ENCODE peak calls at places on chromosomes 7 and 10, in nine cellular contexts. Z is BJ, I is tibial nerve, A is fibroblast of mammary gland, U is uterus, T is right lobe of liver, C is GM13977, R is dorsolateral prefrontal cortex, O is kidney epithelial cell. H is an unnamed sample.

GRCh38 chr7:43754596-43754995 is 3.9 kb upstream of the BLVRA start:
- DNase-seq in I (no peak), Z (no peak), C (no peak), R (no peak), T (no peak), U (no peak), O (no peak), A (no peak), H (no peak)

GRCh38 chr7:157576415-157576814 is 239.6 kb downstream of the DNAJB6 start:
- DNase-seq in A (no peak), Z (no peak), I (no peak), R (peak; percentile 32), O (no peak), U (no peak), T (no peak), C (no peak), H (peak; percentile 52)

GRCh38 chr10:124063736-124064135 is 29.7 kb downstream of the CHST15 start:
- DNase-seq in A (peak; percentile 93), U (peak; percentile 71), O (no peak), C (no peak), I (no peak), T (no peak), Z (peak; percentile 89), R (no peak), H (no peak)

GRCh38 chr7:51255050-51255449 is 61.6 kb downstream of the COBL start:
- DNase-seq in C (no peak), U (no peak), I (no peak), O (no peak), R (no peak), T (no peak), Z (no peak), A (no peak), H (no peak)

GRCh38 chr7:155252388-155252957 is 45.2 kb upstream of the INSIG1 start:
- DNase-seq in O (no peak), Z (no peak), A (peak; percentile 56), C (no peak), T (peak; percentile 52), R (no peak), I (no peak), U (no peak), H (no peak)

GRCh38 chr10:88471909-88472308 is 111.2 kb downstream of the RNLS start:
- DNase-seq in C (no peak), O (no peak), T (no peak), I (no peak), U (no peak), Z (no peak), R (no peak), A (no peak), H (no peak)

GRCh38 chr7:2258661-2259365 is 16.8 kb downstream of the NUDT1 start:
- DNase-seq in T (no peak), C (peak; percentile 80), U (no peak), I (no peak), O (no peak), A (no peak), R (no peak), Z (no peak), H (peak; percentile 81)

GRCh38 chr10:14126697-14127440 is 203.9 kb downstream of the FRMD4A start:
- DNase-seq in A (peak; percentile 48), T (no peak), Z (no peak), R (no peak), O (peak; percentile 23), C (no peak), U (no peak), I (no peak), H (no peak)

GRCh38 chr7:32164341-32164996 is 94.3 kb upstream of the PDE1C start:
- DNase-seq in C (peak; percentile 7), R (no peak), T (no peak), A (peak; percentile 67), O (no peak), Z (no peak), U (no peak), I (no peak), H (no peak)

GRCh38 chr7:155458317-155459132 is 596 bp downstream of the EN2 start:
- DNase-seq in Z (no peak), C (peak; percentile 63), A (no peak), I (no peak), R (no peak), T (no peak), O (no peak), U (no peak), H (peak; percentile 61)

GRCh38 chr7:83347836-83348482 is 185.3 kb upstream of the PCLO start:
- DNase-seq in U (no peak), O (peak; percentile 23), C (no peak), Z (no peak), A (peak; percentile 46), R (no peak), T (no peak), I (no peak), H (no peak)

GRCh38 chr10:80407836-80408197 is 534 bp upstream of the PRXL2A start:
- DNase-seq in Z (no peak), T (peak; percentile 58), I (no peak), R (peak; percentile 70), O (no peak), C (no peak), U (no peak), A (peak; percentile 19), H (no peak)

GRCh38 chr10:69972951-69973350 is 79.7 kb upstream of the MACROH2A2 start:
- DNase-seq in A (peak; percentile 72), R (no peak), I (no peak), T (no peak), U (no peak), Z (peak; percentile 37), C (no peak), O (no peak), H (no peak)

GRCh38 chr10:49307921-49308320 is 9.0 kb downstream of the C10orf71 start:
- DNase-seq in R (no peak), A (no peak), T (no peak), C (no peak), Z (no peak), U (no peak), O (no peak), I (no peak), H (no peak)

GRCh38 chr7:151428393-151429231 is 11.3 kb downstream of the CRYGN start:
- DNase-seq in A (peak; percentile 79), Z (peak; percentile 84), I (no peak), R (no peak), T (peak; percentile 42), C (no peak), U (peak; percentile 83), O (no peak), H (no peak)

GRCh38 chr7:77696643-77697534 is 630 bp downstream of the RSBN1L start:
- DNase-seq in A (peak; percentile 60), U (peak; percentile 49), R (peak; percentile 80), Z (no peak), T (peak; percentile 73), O (no peak), C (peak; percentile 38), I (peak; percentile 57), H (peak; percentile 51)

GRCh38 chr10:89207801-89208551 is 859 bp upstream of the CH25H start:
- DNase-seq in Z (no peak), I (peak; percentile 14), A (peak; percentile 17), U (peak; percentile 31), T (peak; percentile 53), O (no peak), R (no peak), C (peak; percentile 24), H (peak; percentile 29)

GRCh38 chr7:17098515-17098914 is 199.9 kb upstream of the AHR start:
- DNase-seq in T (no peak), Z (no peak), I (no peak), R (no peak), C (no peak), U (no peak), O (no peak), A (no peak), H (no peak)

DNA sequence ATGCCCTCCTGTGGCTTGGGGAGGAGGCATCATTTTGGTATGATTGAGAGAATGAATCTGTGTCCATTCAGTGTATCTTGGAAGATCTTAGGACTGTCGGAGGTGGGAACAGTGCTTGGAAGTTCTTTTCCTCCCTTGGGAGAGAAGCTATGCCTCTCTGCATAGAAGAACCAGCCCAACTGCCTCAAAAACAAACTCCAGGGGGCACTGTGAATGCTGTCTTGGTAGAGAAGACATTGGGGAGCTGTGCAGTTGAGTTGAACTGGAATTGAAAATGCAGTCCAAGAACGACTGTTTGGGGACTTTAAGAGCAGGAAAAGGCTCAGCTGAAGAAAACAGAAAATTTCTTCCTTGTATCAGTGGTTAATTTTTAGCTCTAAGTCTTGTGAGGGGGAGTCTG is 4.9 kb upstream of the GJD4 start:
- DNase-seq in Z (no peak), C (no peak), O (no peak), T (no peak), I (no peak), R (no peak), A (no peak), U (no peak), H (no peak)
- TF ChIP-seq CTCF in Z (peak; percentile 18), C (no peak), O (peak; percentile 12), T (no peak), I (no peak), R (no peak), A (peak; percentile 28), U (no peak), H (no peak)

GRCh38 chr7:66521675-66522074 is 107.0 kb upstream of the KCTD7 start:
- DNase-seq in O (no peak), I (no peak), C (no peak), U (no peak), R (no peak), Z (no peak), T (no peak), A (no peak), H (no peak)

GRCh38 chr7:66524738-66525137 is 103.9 kb upstream of the KCTD7 start:
- DNase-seq in T (no peak), C (no peak), I (no peak), A (no peak), O (no peak), U (no peak), Z (no peak), R (no peak), H (no peak)

GRCh38 chr7:66523409-66523808 is 105.3 kb upstream of the KCTD7 start:
- DNase-seq in O (no peak), Z (no peak), C (no peak), R (no peak), I (no peak), U (no peak), A (no peak), T (no peak), H (no peak)

GRCh38 chr7:66518151-66518691 is 110.5 kb upstream of the KCTD7 start:
- DNase-seq in Z (no peak), T (no peak), R (no peak), I (no peak), O (no peak), C (no peak), U (no peak), A (no peak), H (no peak)

GRCh38 chr7:66522518-66522917 is 106.2 kb upstream of the KCTD7 start:
- DNase-seq in T (no peak), U (no peak), C (no peak), O (no peak), A (peak; percentile 12), Z (no peak), I (no peak), R (no peak), H (no peak)
- TF ChIP-seq CTCF in T (peak; percentile 38), U (no peak), C (peak; percentile 43), O (peak; percentile 36), A (peak; percentile 26), Z (peak; percentile 42), I (peak; percentile 16), R (peak; percentile 11), H (no peak)

GRCh38 chr7:7352845-7353244 is 170.5 kb downstream of the C1GALT1 start:
- DNase-seq in T (no peak), R (no peak), Z (no peak), I (no peak), U (no peak), O (no peak), C (no peak), A (no peak), H (no peak)
- TF ChIP-seq CTCF in T (peak; percentile 20), R (no peak), Z (no peak), I (no peak), U (no peak), O (peak; percentile 22), C (peak; percentile 14), A (no peak), H (no peak)

GRCh38 chr7:21497072-21497471 is 45.8 kb upstream of the DNAH11 start:
- DNase-seq in Z (no peak), C (no peak), R (no peak), T (no peak), O (no peak), I (no peak), A (peak; percentile 53), U (no peak), H (no peak)
- TF ChIP-seq CTCF in Z (peak; percentile 49), C (no peak), R (peak; percentile 23), T (no peak), O (peak; percentile 35), I (no peak), A (peak; percentile 70), U (no peak), H (no peak)

H was measured in GM20000.